ENCODE peak calls at places on chromosomes 11 and 22, in six cellular contexts. One of them, this sample, is unnamed.

GRCh38 chr11:118055966-118056365 is 20.9 kb upstream of the TMPRSS4 start:
- DNase-seq in uterus: no peak
- DNase-seq in erythroblast: no peak
- DNase-seq in spleen: no peak
- DNase-seq in gastrocnemius medialis: no peak
- DNase-seq in H1: no peak
- DNase-seq in this sample: no peak

GRCh38 chr22:27632451-27633295 is 168.9 kb downstream of the MN1 start:
- DNase-seq in uterus: no peak
- DNase-seq in erythroblast: peak
- DNase-seq in spleen: no peak
- DNase-seq in gastrocnemius medialis: no peak
- DNase-seq in H1: no peak
- DNase-seq in this sample: no peak

GRCh38 chr22:46428602-46429326 is 93.2 kb downstream of the TRMU start:
- DNase-seq in uterus: no peak
- DNase-seq in erythroblast: no peak
- DNase-seq in spleen: no peak
- DNase-seq in gastrocnemius medialis: no peak
- DNase-seq in H1: no peak
- DNase-seq in this sample: no peak

GRCh38 chr22:20647586-20648305 is 126.2 kb upstream of the SERPIND1 start:
- DNase-seq in uterus: no peak
- DNase-seq in erythroblast: no peak
- DNase-seq in spleen: no peak
- DNase-seq in gastrocnemius medialis: no peak
- DNase-seq in H1: peak
- DNase-seq in this sample: peak

GRCh38 chr22:28800308-28801041 is at the start of gene XBP1:
- DNase-seq in uterus: peak
- DNase-seq in erythroblast: peak
- DNase-seq in spleen: peak
- DNase-seq in gastrocnemius medialis: peak
- DNase-seq in H1: peak
- DNase-seq in this sample: peak

GRCh38 chr11:75311858-75312288 is 39.6 kb downstream of the ARRB1 start:
- DNase-seq in uterus: peak
- DNase-seq in erythroblast: no peak
- DNase-seq in spleen: no peak
- DNase-seq in gastrocnemius medialis: peak
- DNase-seq in H1: no peak
- DNase-seq in this sample: peak

GRCh38 chr11:83054904-83055380 is 16.8 kb downstream of the RAB30 start:
- DNase-seq in uterus: no peak
- DNase-seq in erythroblast: no peak
- DNase-seq in spleen: no peak
- DNase-seq in gastrocnemius medialis: no peak
- DNase-seq in H1: no peak
- DNase-seq in this sample: no peak

GRCh38 chr11:30281476-30282288 is 41.2 kb upstream of the ARL14EP start:
- DNase-seq in uterus: no peak
- DNase-seq in erythroblast: no peak
- DNase-seq in spleen: peak
- DNase-seq in gastrocnemius medialis: no peak
- DNase-seq in H1: no peak
- DNase-seq in this sample: no peak

GRCh38 chr11:128405693-128406364 is 181.5 kb downstream of the ETS1 start:
- DNase-seq in uterus: no peak
- DNase-seq in erythroblast: no peak
- DNase-seq in spleen: no peak
- DNase-seq in gastrocnemius medialis: no peak
- DNase-seq in H1: no peak
- DNase-seq in this sample: no peak

GRCh38 chr11:70482529-70482917 is 84.2 kb downstream of the CTTN start:
- DNase-seq in uterus: no peak
- DNase-seq in erythroblast: no peak
- DNase-seq in spleen: no peak
- DNase-seq in gastrocnemius medialis: peak
- DNase-seq in H1: no peak
- DNase-seq in this sample: no peak

GRCh38 chr11:119448380-119448779 is 25.4 kb upstream of the THY1 start:
- DNase-seq in uterus: no peak
- DNase-seq in erythroblast: no peak
- DNase-seq in spleen: no peak
- DNase-seq in gastrocnemius medialis: no peak
- DNase-seq in H1: no peak
- DNase-seq in this sample: no peak

GRCh38 chr22:19959043-19959586 is 17.5 kb upstream of the TXNRD2 start:
- DNase-seq in uterus: peak
- DNase-seq in erythroblast: peak
- DNase-seq in spleen: peak
- DNase-seq in gastrocnemius medialis: no peak
- DNase-seq in H1: peak
- DNase-seq in this sample: peak

GRCh38 chr11:12770966-12771597 is 96.9 kb downstream of the TEAD1 start:
- DNase-seq in uterus: no peak
- DNase-seq in erythroblast: no peak
- DNase-seq in spleen: no peak
- DNase-seq in gastrocnemius medialis: no peak
- DNase-seq in H1: no peak
- DNase-seq in this sample: no peak

GRCh38 chr11:131764126-131764525 is 393.7 kb downstream of the NTM start:
- DNase-seq in uterus: no peak
- DNase-seq in erythroblast: no peak
- DNase-seq in spleen: no peak
- DNase-seq in gastrocnemius medialis: no peak
- DNase-seq in H1: no peak
- DNase-seq in this sample: no peak

GRCh38 chr22:44648821-44649566 is 53.0 kb upstream of the PRR5 start:
- DNase-seq in uterus: no peak
- DNase-seq in erythroblast: no peak
- DNase-seq in spleen: peak
- DNase-seq in gastrocnemius medialis: no peak
- DNase-seq in H1: no peak
- DNase-seq in this sample: peak

GRCh38 chr11:128156486-128156885 is 430.9 kb downstream of the ETS1 start:
- DNase-seq in uterus: no peak
- DNase-seq in erythroblast: no peak
- DNase-seq in spleen: no peak
- DNase-seq in gastrocnemius medialis: no peak
- DNase-seq in H1: no peak
- DNase-seq in this sample: no peak

GRCh38 chr11:37747121-37747520 is 1149.1 kb upstream of the RAG2 start:
- DNase-seq in uterus: no peak
- DNase-seq in erythroblast: no peak
- DNase-seq in spleen: no peak
- DNase-seq in gastrocnemius medialis: no peak
- DNase-seq in H1: no peak
- DNase-seq in this sample: no peak

GRCh38 chr22:37675930-37676571 is 615 bp downstream of the LGALS1 start:
- DNase-seq in uterus: peak
- DNase-seq in erythroblast: no peak
- DNase-seq in spleen: no peak
- DNase-seq in gastrocnemius medialis: peak
- DNase-seq in H1: peak
- DNase-seq in this sample: no peak

GRCh38 chr11:47186937-47187681 is 875 bp upstream of the PACSIN3 start:
- DNase-seq in uterus: peak
- DNase-seq in erythroblast: peak
- DNase-seq in spleen: no peak
- DNase-seq in gastrocnemius medialis: peak
- DNase-seq in H1: peak
- DNase-seq in this sample: no peak

GRCh38 chr11:131951146-131951545 is 580.7 kb downstream of the NTM start:
- DNase-seq in uterus: no peak
- DNase-seq in erythroblast: no peak
- DNase-seq in spleen: no peak
- DNase-seq in gastrocnemius medialis: no peak
- DNase-seq in H1: no peak
- DNase-seq in this sample: no peak

GRCh38 chr11:34050967-34051348 is 573 bp upstream of the CAPRIN1 start:
- DNase-seq in uterus: no peak
- DNase-seq in erythroblast: no peak
- DNase-seq in spleen: no peak
- DNase-seq in gastrocnemius medialis: no peak
- DNase-seq in H1: no peak
- DNase-seq in this sample: no peak

GRCh38 chr11:66912963-66913362 is 45.2 kb downstream of the PC start:
- DNase-seq in uterus: no peak
- DNase-seq in erythroblast: no peak
- DNase-seq in spleen: no peak
- DNase-seq in gastrocnemius medialis: no peak
- DNase-seq in H1: no peak
- DNase-seq in this sample: no peak

GRCh38 chr11:96332236-96332761 is 10.7 kb downstream of the MAML2 start:
- DNase-seq in uterus: no peak
- DNase-seq in erythroblast: no peak
- DNase-seq in spleen: no peak
- DNase-seq in gastrocnemius medialis: no peak
- DNase-seq in H1: no peak
- DNase-seq in this sample: no peak

GRCh38 chr22:24002272-24002671 is 3.0 kb downstream of the GSTT4 start:
- DNase-seq in uterus: no peak
- DNase-seq in erythroblast: no peak
- DNase-seq in spleen: no peak
- DNase-seq in gastrocnemius medialis: no peak
- DNase-seq in H1: no peak
- DNase-seq in this sample: no peak

GRCh38 chr22:24071686-24072085 is 60.6 kb downstream of the CABIN1 start:
- DNase-seq in uterus: no peak
- DNase-seq in erythroblast: no peak
- DNase-seq in spleen: no peak
- DNase-seq in gastrocnemius medialis: no peak
- DNase-seq in H1: no peak
- DNase-seq in this sample: no peak

GRCh38 chr22:25582946-25583345 is 18.5 kb downstream of the GRK3 start:
- DNase-seq in uterus: no peak
- DNase-seq in erythroblast: no peak
- DNase-seq in spleen: no peak
- DNase-seq in gastrocnemius medialis: no peak
- DNase-seq in H1: no peak
- DNase-seq in this sample: no peak

GRCh38 chr11:46381046-46381835 is at the start of gene MDK:
- DNase-seq in uterus: no peak
- DNase-seq in erythroblast: peak
- DNase-seq in spleen: peak
- DNase-seq in gastrocnemius medialis: no peak
- DNase-seq in H1: peak
- DNase-seq in this sample: no peak

GRCh38 chr11:62880231-62880802 is 379 bp upstream of the SLC3A2 start:
- DNase-seq in uterus: peak
- DNase-seq in erythroblast: peak
- DNase-seq in spleen: peak
- DNase-seq in gastrocnemius medialis: no peak
- DNase-seq in H1: no peak
- DNase-seq in this sample: no peak

GRCh38 chr11:62880803-62881578 is at the start of gene SLC3A2:
- DNase-seq in uterus: peak
- DNase-seq in erythroblast: peak
- DNase-seq in spleen: peak
- DNase-seq in gastrocnemius medialis: peak
- DNase-seq in H1: peak
- DNase-seq in this sample: peak

GRCh38 chr11:62882428-62882742 is 1.7 kb downstream of the SLC3A2 start:
- DNase-seq in uterus: no peak
- DNase-seq in erythroblast: peak
- DNase-seq in spleen: no peak
- DNase-seq in gastrocnemius medialis: no peak
- DNase-seq in H1: no peak
- DNase-seq in this sample: no peak

GRCh38 chr11:62882811-62883496 is 2.3 kb downstream of the SLC3A2 start:
- DNase-seq in uterus: no peak
- DNase-seq in erythroblast: peak
- DNase-seq in spleen: no peak
- DNase-seq in gastrocnemius medialis: no peak
- DNase-seq in H1: no peak
- DNase-seq in this sample: no peak

GRCh38 chr11:62881579-62882427 is 1.1 kb downstream of the SLC3A2 start:
- DNase-seq in uterus: peak
- DNase-seq in erythroblast: peak
- DNase-seq in spleen: peak
- DNase-seq in gastrocnemius medialis: peak
- DNase-seq in H1: no peak
- DNase-seq in this sample: peak
- TF ChIP-seq POLR2A in uterus: peak
- TF ChIP-seq POLR2A in erythroblast: no peak
- TF ChIP-seq POLR2A in spleen: no peak
- TF ChIP-seq POLR2A in gastrocnemius medialis: no peak
- TF ChIP-seq POLR2A in H1: no peak
- TF ChIP-seq POLR2A in this sample: no peak

GRCh38 chr22:50439314-50440250 is 35.3 kb downstream of the SBF1 start:
- DNase-seq in uterus: no peak
- DNase-seq in erythroblast: no peak
- DNase-seq in spleen: no peak
- DNase-seq in gastrocnemius medialis: no peak
- DNase-seq in H1: no peak
- DNase-seq in this sample: no peak
- TF ChIP-seq POLR2A in uterus: no peak
- TF ChIP-seq POLR2A in erythroblast: no peak
- TF ChIP-seq POLR2A in spleen: no peak
- TF ChIP-seq POLR2A in gastrocnemius medialis: no peak
- TF ChIP-seq POLR2A in H1: no peak
- TF ChIP-seq POLR2A in this sample: no peak

GRCh38 chr11:10692716-10693115 is 839 bp downstream of the IRAG1 start:
- DNase-seq in uterus: no peak
- DNase-seq in erythroblast: no peak
- DNase-seq in spleen: no peak
- DNase-seq in gastrocnemius medialis: no peak
- DNase-seq in H1: no peak
- DNase-seq in this sample: no peak

GRCh38 chr11:10696797-10697620 is 3.5 kb upstream of the IRAG1 start:
- DNase-seq in uterus: no peak
- DNase-seq in erythroblast: no peak
- DNase-seq in spleen: no peak
- DNase-seq in gastrocnemius medialis: no peak
- DNase-seq in H1: no peak
- DNase-seq in this sample: no peak

GRCh38 chr11:10694481-10695239 is 1.1 kb upstream of the IRAG1 start:
- DNase-seq in uterus: no peak
- DNase-seq in erythroblast: no peak
- DNase-seq in spleen: no peak
- DNase-seq in gastrocnemius medialis: no peak
- DNase-seq in H1: no peak
- DNase-seq in this sample: no peak

GRCh38 chr11:10695821-10696220 is 2.3 kb upstream of the IRAG1 start:
- DNase-seq in uterus: no peak
- DNase-seq in erythroblast: no peak
- DNase-seq in spleen: no peak
- DNase-seq in gastrocnemius medialis: no peak
- DNase-seq in H1: no peak
- DNase-seq in this sample: no peak

GRCh38 chr11:10693509-10694071 is at the start of gene IRAG1:
- DNase-seq in uterus: peak
- DNase-seq in erythroblast: no peak
- DNase-seq in spleen: no peak
- DNase-seq in gastrocnemius medialis: no peak
- DNase-seq in H1: no peak
- DNase-seq in this sample: no peak
- TF ChIP-seq POLR2A in uterus: peak
- TF ChIP-seq POLR2A in erythroblast: no peak
- TF ChIP-seq POLR2A in spleen: no peak
- TF ChIP-seq POLR2A in gastrocnemius medialis: no peak
- TF ChIP-seq POLR2A in H1: no peak
- TF ChIP-seq POLR2A in this sample: no peak

GRCh38 chr11:62556102-62556871 is 9.7 kb upstream of the AHNAK start:
- DNase-seq in uterus: peak
- DNase-seq in erythroblast: peak
- DNase-seq in spleen: peak
- DNase-seq in gastrocnemius medialis: peak
- DNase-seq in H1: peak
- DNase-seq in this sample: peak
- TF ChIP-seq POLR2A in uterus: peak
- TF ChIP-seq POLR2A in erythroblast: peak
- TF ChIP-seq POLR2A in spleen: no peak
- TF ChIP-seq POLR2A in gastrocnemius medialis: peak
- TF ChIP-seq POLR2A in H1: peak
- TF ChIP-seq POLR2A in this sample: no peak